ENCODE peak calls at places on chromosome 16, in seven cellular contexts. G, I, Q, N, D, O and K are unnamed samples.

GRCh38 chr16:53968454-53968853 is 264.5 kb downstream of the FTO start:
- DNase-seq in I (no peak), Q (no peak), D (no peak), G (no peak), O (peak; percentile 20), N (no peak), K (no peak)

GRCh38 chr16:78929798-78930197 is 670.7 kb downstream of the MAF start:
- DNase-seq in G (no peak), O (no peak), N (no peak), Q (no peak), I (no peak), D (no peak), K (no peak)

GRCh38 chr16:50260206-50261159 is 5.9 kb upstream of the ADCY7 start:
- DNase-seq in N (no peak), I (no peak), G (no peak), O (no peak), Q (no peak), D (no peak), K (no peak)

GRCh38 chr16:85906349-85906748 is 7.4 kb downstream of the IRF8 start:
- DNase-seq in O (no peak), G (no peak), Q (no peak), D (no peak), N (no peak), I (no peak), K (no peak)

GRCh38 chr16:70685061-70685937 is 554 bp downstream of the MTSS2 start:
- DNase-seq in N (no peak), O (no peak), D (no peak), G (peak; percentile 48), Q (peak; percentile 60), I (no peak), K (no peak)

GRCh38 chr16:81630632-81631026 is 148.5 kb upstream of the PLCG2 start:
- DNase-seq in O (no peak), D (no peak), N (no peak), I (no peak), Q (no peak), G (no peak), K (peak; percentile 58)

GRCh38 chr16:84278968-84279367 is 15.7 kb upstream of the WFDC1 start:
- DNase-seq in D (no peak), O (no peak), Q (peak; percentile 69), I (no peak), G (no peak), N (peak; percentile 28), K (no peak)

GRCh38 chr16:6797223-6797622 is 535.4 kb upstream of the RBFOX1 start:
- DNase-seq in Q (no peak), O (no peak), D (no peak), G (no peak), I (no peak), N (no peak), K (no peak)

GRCh38 chr16:16143038-16143763 is 80.1 kb downstream of the ABCC6 start:
- DNase-seq in O (no peak), N (no peak), Q (no peak), I (no peak), G (peak; percentile 50), D (peak; percentile 69), K (no peak)

GRCh38 chr16:89355036-89355435 is 135.3 kb downstream of the ANKRD11 start:
- DNase-seq in O (no peak), D (no peak), G (no peak), N (no peak), I (no peak), Q (no peak), K (no peak)

GRCh38 chr16:72808754-72809153 is 239.2 kb downstream of the ZFHX3 start:
- DNase-seq in D (no peak), Q (no peak), O (no peak), G (no peak), N (no peak), I (no peak), K (no peak)

GRCh38 chr16:84500531-84500930 is 3.9 kb downstream of the MEAK7 start:
- DNase-seq in N (no peak), I (no peak), D (no peak), O (no peak), Q (no peak), G (no peak), K (no peak)

GRCh38 chr16:730666-731509 is 4.0 kb downstream of the HAGHL start:
- DNase-seq in O (no peak), N (no peak), G (no peak), Q (no peak), D (no peak), I (no peak), K (no peak)

GRCh38 chr16:734208-734980 is 6.4 kb downstream of the CIAO3 start:
- DNase-seq in N (no peak), I (no peak), G (no peak), Q (no peak), O (no peak), D (no peak), K (no peak)

GRCh38 chr16:733382-734207 is 6.7 kb downstream of the HAGHL start:
- DNase-seq in Q (peak; percentile 80), D (no peak), N (peak; percentile 53), G (peak; percentile 68), O (no peak), I (no peak), K (no peak)

GRCh38 chr16:732332-732731 is 5.4 kb downstream of the HAGHL start:
- DNase-seq in O (no peak), Q (no peak), N (no peak), D (no peak), G (no peak), I (no peak), K (no peak)

GRCh38 chr16:732936-733335 is 6.0 kb downstream of the HAGHL start:
- DNase-seq in O (no peak), G (no peak), N (no peak), D (no peak), I (no peak), Q (no peak), K (no peak)
- TF ChIP-seq CTCF in O (no peak), G (no peak), N (no peak), D (no peak), I (no peak), Q (no peak), K (no peak)

GRCh38 chr16:56349086-56349415 is 76.3 kb downstream of the AMFR start:
- DNase-seq in O (no peak), Q (no peak), I (no peak), D (no peak), N (no peak), G (no peak), K (no peak)
- TF ChIP-seq CTCF in O (no peak), Q (peak; percentile 10), I (no peak), D (no peak), N (no peak), G (no peak), K (no peak)

GRCh38 chr16:11797166-11797956 is at the start of gene ZC3H7A:
- DNase-seq in I (peak; percentile 94), O (peak; percentile 98), D (peak; percentile 96), Q (peak; percentile 95), N (peak; percentile 93), G (peak; percentile 96), K (peak; percentile 77)
- TF ChIP-seq CTCF in I (peak; percentile 15), O (peak; percentile 22), D (peak; percentile 86), Q (peak; percentile 89), N (peak; percentile 56), G (peak; percentile 79), K (peak; percentile 58)

DNA sequence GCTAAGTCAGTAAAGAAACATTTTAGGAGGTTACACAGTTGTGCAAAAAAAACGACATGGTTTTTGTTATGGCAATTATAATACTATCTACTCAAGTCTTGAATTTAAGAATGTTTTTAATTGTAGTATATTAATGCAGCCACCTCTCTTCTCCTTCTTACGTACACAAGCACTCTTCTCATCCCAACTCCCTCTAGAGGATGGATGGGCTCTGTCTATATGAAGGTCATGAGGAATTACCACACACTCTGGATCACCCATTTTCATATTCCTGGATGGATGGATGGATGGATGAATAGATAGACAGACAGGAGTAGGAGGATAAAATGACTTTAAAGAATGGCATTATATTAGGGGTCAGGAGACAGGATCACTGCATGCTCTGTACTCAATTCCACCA is 120.0 kb downstream of the PHKB start:
- DNase-seq in I (no peak), D (no peak), O (no peak), G (no peak), N (no peak), Q (no peak), K (no peak)
- TF ChIP-seq CTCF in I (no peak), D (no peak), O (no peak), G (no peak), N (no peak), Q (no peak), K (no peak)

DNA sequence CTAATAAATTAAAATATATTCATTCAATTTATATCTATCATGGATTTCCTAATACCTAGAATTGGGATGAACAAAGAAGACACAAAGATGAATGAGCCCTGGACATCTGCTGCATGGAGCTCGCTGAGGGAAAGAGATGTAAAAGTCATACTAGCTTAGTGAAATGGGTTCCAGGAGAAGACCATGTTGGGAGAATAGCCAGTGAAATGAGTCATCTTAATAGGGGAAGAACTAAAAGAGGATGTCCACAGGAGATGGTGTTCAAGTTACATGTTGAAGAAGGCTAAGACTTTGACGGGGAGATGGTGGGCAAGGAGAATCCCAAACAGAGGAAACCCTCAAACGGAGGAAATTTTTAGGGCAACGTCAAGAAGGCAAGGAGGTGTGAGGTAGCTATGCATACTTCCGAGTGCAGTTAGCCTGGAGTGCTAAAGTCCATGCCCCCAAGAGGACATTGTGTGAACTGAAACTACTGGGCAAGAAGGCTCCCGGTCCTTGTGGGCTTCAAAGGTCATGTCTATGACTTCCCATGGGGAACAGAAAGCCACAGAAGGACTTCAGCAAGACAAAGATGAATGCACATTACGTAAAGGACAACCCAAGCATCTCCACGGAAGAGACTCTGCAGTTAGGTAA is 220.5 kb upstream of the CDH11 start:
- DNase-seq in Q (no peak), I (no peak), G (no peak), N (no peak), D (no peak), O (no peak), K (no peak)
- TF ChIP-seq CTCF in Q (no peak), I (no peak), G (no peak), N (no peak), D (no peak), O (no peak), K (no peak)

GRCh38 chr16:87780385-87780989 is 14.7 kb upstream of the KLHDC4 start:
- DNase-seq in N (no peak), Q (no peak), G (peak; percentile 28), D (no peak), O (peak; percentile 57), I (no peak), K (no peak)
- TF ChIP-seq CTCF in N (no peak), Q (no peak), G (no peak), D (no peak), O (no peak), I (no peak), K (no peak)

DNA sequence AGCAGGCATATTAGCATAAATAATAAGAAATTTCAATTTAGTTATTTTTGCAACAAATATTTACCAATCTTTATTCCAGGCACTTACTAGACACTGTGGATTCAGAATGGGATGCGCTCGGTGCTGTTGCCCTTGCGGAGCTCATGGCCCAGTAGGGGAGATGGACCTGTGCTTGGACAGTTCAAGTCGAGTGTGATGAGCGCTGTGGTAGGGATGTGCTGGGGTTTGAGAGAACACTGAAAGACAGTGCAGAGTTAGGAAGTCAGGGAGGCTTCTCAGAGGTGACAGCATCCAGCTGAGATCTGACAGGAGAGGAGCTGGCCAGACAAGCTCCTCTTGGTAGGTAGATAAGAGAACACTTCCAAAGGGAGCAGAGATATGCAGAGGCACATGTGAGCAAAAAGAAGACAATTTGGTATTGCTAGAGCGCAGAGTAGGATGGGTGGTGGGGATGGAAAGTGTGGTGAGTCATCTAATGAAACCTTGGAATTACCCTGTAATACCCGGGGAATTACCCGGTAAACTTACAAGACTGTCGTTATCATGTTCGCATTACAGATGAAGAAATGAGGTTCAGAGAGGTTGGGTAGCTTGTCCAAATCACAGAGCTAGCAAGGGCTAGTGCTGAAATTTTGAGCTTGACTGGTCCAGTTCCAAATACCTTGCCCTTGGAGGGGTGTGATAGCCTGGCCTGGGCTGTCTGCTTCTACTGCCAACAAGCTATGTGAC is 298.1 kb upstream of the N4BP1 start:
- DNase-seq in O (no peak), I (no peak), G (no peak), Q (no peak), D (no peak), N (no peak), K (no peak)
- TF ChIP-seq CTCF in O (no peak), I (no peak), G (no peak), Q (no peak), D (no peak), N (no peak), K (no peak)